ENCODE peak calls at places on chromosomes 16 and 17, in ten cellular contexts. H is IMR-90, K is AG04450, L is cardiac fibroblast, M is keratinocyte, S is AG09309, Z is Caco-2, T is A549, U is AG04449, D is coronary artery. X is an unnamed sample.
A peak's percentile ranks its signal among the peaks of the same experiment; 100 is the strongest.

GRCh38 chr17:60506312-60506711 is 19.7 kb downstream of the APPBP2 start:
- DNase-seq in T (no peak), Z (no peak), L (peak; percentile 94), H (peak; percentile 95), M (no peak), K (peak; percentile 60), S (peak; percentile 24), U (peak; percentile 62), D (no peak), X (peak; percentile 7)

GRCh38 chr16:29995911-29996772 is at the start of gene INO80E:
- DNase-seq in D (peak; percentile 98), T (peak; percentile 99), L (peak; percentile 94), K (peak; percentile 87), S (peak; percentile 62), Z (peak; percentile 97), H (peak; percentile 93), M (peak; percentile 60), U (no peak), X (peak; percentile 100)

GRCh38 chr16:68233835-68234187 is 2.1 kb downstream of the ESRP2 start:
- DNase-seq in D (peak; percentile 72), Z (no peak), U (no peak), L (no peak), T (no peak), S (no peak), K (no peak), M (no peak), H (no peak), X (no peak)

GRCh38 chr17:81832608-81833159 is 407 bp downstream of the MCRIP1 start:
- DNase-seq in U (no peak), L (peak; percentile 33), D (peak; percentile 81), T (no peak), M (no peak), H (no peak), S (no peak), K (no peak), Z (no peak), X (no peak)

GRCh38 chr16:79970551-79971236 is 370.2 kb upstream of the MAF start:
- DNase-seq in U (no peak), K (no peak), H (no peak), L (peak; percentile 23), Z (no peak), T (no peak), D (no peak), S (no peak), M (no peak), X (no peak)

GRCh38 chr17:80316431-80316830 is 55.8 kb downstream of the RNF213 start:
- DNase-seq in T (no peak), S (no peak), D (no peak), H (no peak), L (no peak), M (no peak), U (no peak), Z (no peak), K (no peak), X (no peak)

GRCh38 chr17:76475302-76475701 is 7.9 kb downstream of the AANAT start:
- DNase-seq in Z (peak; percentile 57), S (no peak), D (no peak), H (no peak), L (no peak), M (no peak), U (no peak), K (no peak), T (no peak), X (no peak)

GRCh38 chr17:2025622-2026309 is 632 bp upstream of the RTN4RL1 start:
- DNase-seq in K (no peak), Z (peak; percentile 79), L (peak; percentile 74), U (no peak), T (peak; percentile 97), S (no peak), M (no peak), D (no peak), H (peak; percentile 57), X (peak; percentile 88)

GRCh38 chr17:40322417-40323315 is 13.7 kb downstream of the RARA start:
- DNase-seq in D (peak; percentile 93), Z (no peak), S (no peak), T (peak; percentile 94), H (peak; percentile 81), U (no peak), M (no peak), L (peak; percentile 92), K (no peak), X (peak; percentile 75)

GRCh38 chr17:64259922-64260321 is 3.1 kb downstream of the TEX2 start:
- DNase-seq in Z (no peak), S (peak; percentile 50), K (no peak), T (no peak), H (peak; percentile 61), D (no peak), L (peak; percentile 80), U (no peak), M (no peak), X (no peak)

GRCh38 chr16:50455288-50455845 is 86.6 kb upstream of the BRD7 start:
- DNase-seq in T (no peak), D (no peak), M (no peak), Z (peak; percentile 23), K (no peak), L (no peak), S (no peak), U (no peak), H (no peak), X (no peak)

GRCh38 chr16:87966685-87967185 is 15.5 kb downstream of the BANP start:
- DNase-seq in L (no peak), T (no peak), U (no peak), S (no peak), H (no peak), D (no peak), K (no peak), Z (no peak), M (no peak), X (peak; percentile 70)
- H3K4me3 ChIP-seq in L (no peak overlapping the region), T (no peak overlapping the region), U (no peak overlapping the region), S (no peak overlapping the region), H (no peak overlapping the region), D (peak overlapping the region; percentile 53), K (no peak overlapping the region), Z (no peak overlapping the region), M (peak overlapping the region; percentile 4), X (no peak overlapping the region)

DNA sequence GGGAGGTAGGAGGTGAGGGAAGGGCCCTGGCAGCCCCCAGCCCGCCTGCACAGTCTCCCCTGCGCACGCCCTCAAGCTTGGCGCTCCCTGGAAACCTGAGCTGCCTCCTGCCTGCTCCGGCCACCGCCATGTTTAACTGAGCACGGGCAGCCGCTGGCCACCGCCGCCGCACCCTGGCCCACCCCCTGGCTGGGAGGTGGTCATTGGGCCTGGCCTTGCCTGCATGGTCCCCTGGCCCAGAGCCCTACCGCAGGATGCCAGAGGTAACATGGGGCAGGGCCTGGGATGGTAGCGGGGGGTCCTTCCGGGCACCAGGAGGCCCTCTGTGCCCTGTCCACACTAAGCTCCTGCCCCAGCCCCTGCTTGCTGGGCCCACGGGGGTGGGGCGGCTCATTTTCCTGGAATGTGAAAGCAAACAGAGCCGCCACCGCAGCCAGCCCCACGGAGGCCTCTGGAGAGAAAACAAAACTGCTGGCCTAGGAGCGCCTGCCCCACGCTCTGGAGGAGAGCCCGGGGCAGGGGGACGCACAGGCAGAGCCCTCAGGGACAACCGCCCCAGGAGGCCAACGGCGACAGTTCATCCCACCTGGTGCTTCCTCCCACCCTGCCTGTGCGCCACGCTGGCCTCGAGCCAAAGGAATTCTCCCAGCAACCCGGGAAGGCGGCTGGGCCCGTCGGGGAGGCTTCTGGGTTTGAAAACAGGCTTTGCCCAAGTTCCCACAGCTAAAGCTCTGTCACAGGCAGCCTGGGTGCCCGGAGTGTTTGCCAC is 8.9 kb downstream of the NHERF2 start:
- DNase-seq in H (peak; percentile 77), L (peak; percentile 88), Z (peak; percentile 69), U (no peak), T (no peak), S (peak; percentile 57), D (no peak), K (peak; percentile 43), M (no peak), X (peak; percentile 76)
- H3K4me3 ChIP-seq in H (no peak overlapping the region), L (peak overlapping the region; percentile 28), Z (no peak overlapping the region), U (peak overlapping the region; percentile 29), T (peak overlapping the region; percentile 3), S (peak overlapping the region; percentile 33), D (peak overlapping the region; percentile 62), K (peak overlapping the region; percentile 20), M (no peak overlapping the region), X (no peak overlapping the region)

DNA sequence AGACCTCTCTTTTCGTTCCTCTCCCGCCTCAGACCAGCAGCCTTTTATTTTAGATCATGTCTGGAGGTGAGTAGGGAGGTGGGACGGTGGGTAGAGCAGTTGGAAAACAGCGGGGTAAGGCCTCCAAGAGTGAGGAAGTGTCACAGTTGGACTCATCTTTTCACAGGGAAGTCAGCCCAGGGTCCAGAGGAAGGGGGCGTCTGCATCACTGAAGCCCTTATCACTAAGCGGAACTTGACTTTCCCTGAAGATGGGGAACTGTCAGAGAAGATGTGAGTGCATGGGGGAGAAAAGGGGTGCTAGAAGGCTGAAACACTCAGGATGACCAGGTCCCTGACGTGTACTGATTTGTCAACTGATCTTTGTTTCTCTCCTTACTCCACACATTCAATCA is 461 bp downstream of the LRRC46 start:
- DNase-seq in H (no peak), U (no peak), T (no peak), L (no peak), M (no peak), S (no peak), Z (peak; percentile 47), K (no peak), D (no peak), X (no peak)
- H3K4me3 ChIP-seq in H (peak overlapping the region; percentile 40), U (peak overlapping the region; percentile 64), T (peak overlapping the region; percentile 60), L (peak overlapping the region; percentile 67), M (peak overlapping the region; percentile 100), S (peak overlapping the region; percentile 88), Z (peak overlapping the region; percentile 54), K (peak overlapping the region; percentile 98), D (peak overlapping the region; percentile 74), X (no peak overlapping the region)

DNA sequence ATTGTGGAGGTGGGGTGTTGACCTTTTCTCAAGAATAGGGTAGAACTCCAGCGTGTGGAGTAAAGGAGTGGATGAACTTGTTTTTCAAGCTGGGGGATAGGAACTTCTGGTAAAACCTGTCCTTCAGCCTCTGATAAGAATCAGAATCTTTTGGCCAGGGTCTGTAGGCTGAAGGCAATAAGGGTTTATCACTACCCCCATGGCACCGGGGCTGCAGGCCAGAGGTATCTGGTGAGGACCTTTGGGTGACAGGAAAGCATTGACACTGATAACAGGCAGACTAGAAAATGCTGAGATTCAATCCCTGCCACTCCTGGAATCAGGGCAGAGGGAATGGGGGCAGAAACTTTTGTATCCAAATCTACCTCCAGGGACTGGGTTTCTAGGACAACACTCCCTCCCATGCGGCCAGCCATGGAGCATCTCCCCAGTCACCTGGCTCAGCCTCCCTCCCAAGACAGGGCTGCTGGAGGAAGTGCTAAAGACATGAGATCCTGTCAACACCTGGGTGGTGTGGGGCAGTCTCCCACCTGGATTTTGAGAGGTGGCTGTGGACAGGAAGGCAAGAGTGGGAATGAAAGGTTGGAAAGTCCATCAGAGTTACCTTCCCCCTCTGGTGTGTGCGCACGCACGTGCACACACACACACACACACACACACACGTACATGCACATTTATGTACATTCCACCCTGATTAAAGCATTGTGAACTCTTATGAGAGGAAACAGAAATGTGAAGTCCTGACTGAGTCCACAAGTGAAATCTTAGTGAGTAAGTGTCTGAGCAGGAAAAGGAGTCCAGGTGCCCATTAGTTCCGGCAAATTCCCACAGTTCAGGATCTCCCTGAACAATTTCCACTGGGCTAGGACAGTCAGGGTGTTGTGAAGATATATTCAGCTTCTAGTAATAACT is 53.1 kb upstream of the MARCHF10 start:
- DNase-seq in H (peak; percentile 13), M (no peak), S (no peak), L (peak; percentile 46), D (peak; percentile 47), T (no peak), Z (peak; percentile 40), K (no peak), U (no peak), X (no peak)
- H3K4me3 ChIP-seq in H (no peak overlapping the region), M (no peak overlapping the region), S (no peak overlapping the region), L (no peak overlapping the region), D (no peak overlapping the region), T (no peak overlapping the region), Z (no peak overlapping the region), K (no peak overlapping the region), U (no peak overlapping the region), X (no peak overlapping the region)

GRCh38 chr16:66881964-66882508 is 1.7 kb downstream of the PDP2 start:
- DNase-seq in T (no peak), S (no peak), U (no peak), M (no peak), D (no peak), Z (no peak), L (no peak), H (no peak), K (no peak), X (no peak)
- H3K4me3 ChIP-seq in T (no peak overlapping the region), S (no peak overlapping the region), U (no peak overlapping the region), M (no peak overlapping the region), D (no peak overlapping the region), Z (no peak overlapping the region), L (no peak overlapping the region), H (no peak overlapping the region), K (no peak overlapping the region), X (no peak overlapping the region)

X was measured in H7.